ENCODE peak calls at places on chromosomes 4 and X, in seven cellular contexts. J is activated T-cell treated with anti-CD3 and anti-CD28 coated beads, Interleukin-2, amount 50 U/mL, for 72 hours; R is NCI-H1417; Q is non-pigmented ciliary epithelial cell; B is A172; D is stimulated activated CD8-positive, alpha-beta memory T cell treated with anti-CD3 and anti-CD28 coated beads, Interleukin-4, amount 100 ng/mL, for 1 hour; G is fibroblast of the aortic adventitia. T is an unnamed sample.
A peak's percentile ranks its signal among the peaks of the same experiment; 100 is the strongest.

GRCh38 chr4:68962868-68963267 is 11.3 kb upstream of the UGT2A3 start:
- DNase-seq in D (no peak), J (no peak), R (no peak), G (no peak), B (no peak), Q (no peak), T (no peak)

GRCh38 chrX:55033429-55033828 is 2.7 kb upstream of the ALAS2 start:
- DNase-seq in B (no peak), R (no peak), Q (no peak), J (no peak), D (no peak), G (no peak), T (no peak)

GRCh38 chr4:71377561-71377960 is 38.7 kb downstream of the SLC4A4 start:
- DNase-seq in B (peak; percentile 68), G (peak; percentile 80), J (no peak), R (no peak), D (no peak), Q (peak; percentile 70), T (no peak)

GRCh38 chr4:120286813-120287212 is 220.2 kb upstream of the MAD2L1 start:
- DNase-seq in G (no peak), R (no peak), B (no peak), J (no peak), D (no peak), Q (no peak), T (no peak)

GRCh38 chrX:100615015-100615414 is 21.6 kb downstream of the TSPAN6 start:
- DNase-seq in B (peak; percentile 21), G (peak; percentile 70), J (peak; percentile 11), R (no peak), D (no peak), Q (peak; percentile 35), T (no peak)

GRCh38 chr4:106486533-106486932 is 118.0 kb upstream of the GIMD1 start:
- DNase-seq in R (no peak), Q (no peak), D (no peak), J (no peak), G (no peak), B (no peak), T (no peak)

GRCh38 chrX:69431417-69431816 is 72.7 kb upstream of the NALF2 start:
- DNase-seq in Q (no peak), G (no peak), R (no peak), J (no peak), D (no peak), B (no peak), T (no peak)

GRCh38 chr4:78310056-78310731 is 241.4 kb upstream of the ANXA3 start:
- DNase-seq in B (no peak), G (peak; percentile 13), J (no peak), Q (no peak), D (no peak), R (no peak), T (no peak)

GRCh38 chr4:16225681-16225995 is 633 bp downstream of the TAPT1 start:
- DNase-seq in R (no peak), D (no peak), Q (no peak), G (no peak), J (no peak), B (no peak), T (no peak)

GRCh38 chrX:40314070-40314469 is 216.3 kb upstream of the BCOR start:
- DNase-seq in J (no peak), D (no peak), B (no peak), G (no peak), Q (no peak), R (no peak), T (peak; percentile 37)

GRCh38 chr4:156773648-156774357 is 197.8 kb downstream of the PDGFC start:
- DNase-seq in D (no peak), J (no peak), G (peak; percentile 58), R (no peak), B (peak; percentile 46), Q (no peak), T (no peak)

GRCh38 chr4:108683479-108683878 is 33.1 kb downstream of the OSTC start:
- DNase-seq in Q (no peak), B (peak; percentile 30), J (no peak), R (peak; percentile 4), D (no peak), G (peak; percentile 52), T (peak; percentile 19)